ENCODE peak calls at places on chromosome 1, in four cellular contexts. W is Ammon's horn, N is HTR-8/SVneo, B is NCI-H146. F is an unnamed sample.

GRCh38 chr1:56868761-56869160 is 14.2 kb downstream of the C8A start:
- DNase-seq in W (no peak), N (no peak), B (no peak), F (no peak)

GRCh38 chr1:237287876-237288517 is 246.0 kb downstream of the RYR2 start:
- DNase-seq in B (no peak), N (no peak), W (no peak), F (no peak)

GRCh38 chr1:160204526-160205241 is 500 bp upstream of the PEA15 start:
- DNase-seq in N (no peak), B (no peak), W (peak), F (no peak)

GRCh38 chr1:12600880-12601633 is 17.0 kb downstream of the DHRS3 start:
- DNase-seq in W (no peak), B (no peak), N (no peak), F (no peak)

GRCh38 chr1:37143818-37144217 is 109.5 kb upstream of the GRIK3 start:
- DNase-seq in N (no peak), B (no peak), W (no peak), F (no peak)

GRCh38 chr1:183483224-183483623 is 10.9 kb downstream of the SMG7 start:
- DNase-seq in B (no peak), W (no peak), N (no peak), F (no peak)

GRCh38 chr1:108584320-108584968 is 24.5 kb downstream of the EEIG2 start:
- DNase-seq in B (peak), W (no peak), N (no peak), F (no peak)

GRCh38 chr1:71621785-71622184 is 541.0 kb upstream of the ZRANB2 start:
- DNase-seq in B (peak), W (no peak), N (no peak), F (no peak)

GRCh38 chr1:66140072-66140471 is 347.4 kb downstream of the PDE4B start:
- DNase-seq in N (no peak), B (peak), W (no peak), F (no peak)

GRCh38 chr1:93738926-93739325 is 57.3 kb upstream of the BCAR3 start:
- DNase-seq in W (no peak), B (no peak), N (no peak), F (no peak)

GRCh38 chr1:114379987-114380386 is 131.0 kb downstream of the TRIM33 start:
- DNase-seq in N (no peak), W (no peak), B (no peak), F (no peak)

GRCh38 chr1:236835491-236835890 is 40.4 kb downstream of the MTR start:
- DNase-seq in W (no peak), B (no peak), N (no peak), F (no peak)

GRCh38 chr1:199279872-199280649 is 641.2 kb downstream of the PTPRC start:
- DNase-seq in B (no peak), W (no peak), N (no peak), F (no peak)

GRCh38 chr1:55048453-55049270 is 9.3 kb downstream of the PCSK9 start:
- DNase-seq in W (no peak), B (no peak), N (no peak), F (no peak)

GRCh38 chr1:92484472-92485373 is 2.0 kb downstream of the GFI1 start:
- DNase-seq in N (no peak), B (peak), W (no peak), F (no peak)

GRCh38 chr1:180528868-180529470 is 26.6 kb upstream of the ACBD6 start:
- DNase-seq in B (no peak), W (no peak), N (no peak), F (no peak)

GRCh38 chr1:40833979-40834378 is 28.2 kb downstream of the CITED4 start:
- DNase-seq in W (no peak), B (no peak), N (no peak), F (no peak)

GRCh38 chr1:198364471-198364870 is 176.0 kb downstream of the ATP6V1G3 start:
- DNase-seq in N (no peak), W (no peak), B (no peak), F (no peak)

GRCh38 chr1:229479660-229480399 is 28.3 kb downstream of the NUP133 start:
- DNase-seq in B (no peak), W (no peak), N (no peak), F (no peak)

GRCh38 chr1:1003618-1004419 is 3.9 kb upstream of the HES4 start:
- DNase-seq in N (no peak), W (no peak), B (no peak), F (no peak)

GRCh38 chr1:173318788-173319187 is 111.7 kb upstream of the TNFSF4 start:
- DNase-seq in N (no peak), B (no peak), W (no peak), F (no peak)

GRCh38 chr1:27147842-27148518 is 6.9 kb downstream of the SLC9A1 start:
- DNase-seq in B (no peak), W (no peak), N (no peak), F (no peak)

GRCh38 chr1:46509414-46509813 is 19.8 kb downstream of the DMBX1 start:
- DNase-seq in N (no peak), W (no peak), B (no peak), F (no peak)

GRCh38 chr1:245234217-245235120 is 79.7 kb downstream of the KIF26B start:
- DNase-seq in W (peak), N (no peak), B (peak), F (no peak)

GRCh38 chr1:89999208-89999607 is 4.3 kb downstream of the ZNF326 start:
- DNase-seq in W (no peak), B (no peak), N (no peak), F (no peak)

GRCh38 chr1:70675737-70676156 is 264.7 kb downstream of the CTH start:
- DNase-seq in N (no peak), B (peak), W (no peak), F (no peak)

GRCh38 chr1:8794605-8795004 is 22.8 kb downstream of the RERE start:
- DNase-seq in N (no peak), B (peak), W (no peak), F (no peak)

F was measured in foreskin melanocyte.